ENCODE peak calls at places on chromosome 18, in eight cellular contexts. A, L, R, K, S, Z, G and Y are unnamed samples. For H3K4me1, the result is how much of the 10 kb centered on the place peaks cover.

GRCh38 chr18:702957-703659 is 9.3 kb downstream of the ENOSF1 start:
- DNase-seq in A (peak), L (no peak), R (no peak), K (no peak), S (peak), Z (peak), G (no peak), Y (no peak)

GRCh38 chr18:24989760-24990547 is 362.0 kb downstream of the ZNF521 start:
- DNase-seq in A (no peak), L (no peak), R (no peak), K (no peak), S (no peak), Z (no peak), G (no peak), Y (no peak)

GRCh38 chr18:36372902-36373301 is 75.4 kb downstream of the FHOD3 start:
- DNase-seq in A (peak), L (no peak), R (no peak), K (no peak), S (no peak), Z (no peak), G (no peak), Y (no peak)

GRCh38 chr18:54835944-54836343 is 7.7 kb downstream of the RAB27B start:
- DNase-seq in A (no peak), L (no peak), R (no peak), K (peak), S (no peak), Z (no peak), G (no peak), Y (no peak)

GRCh38 chr18:47912794-47913594 is 17.5 kb downstream of the SMAD2 start:
- DNase-seq in A (no peak), L (no peak), R (peak), K (no peak), S (no peak), Z (no peak), G (no peak), Y (no peak)

GRCh38 chr18:60389314-60389713 is 16.7 kb upstream of the MC4R start:
- DNase-seq in A (no peak), L (no peak), R (no peak), K (no peak), S (no peak), Z (no peak), G (no peak), Y (no peak)

GRCh38 chr18:7562491-7562890 is 4.6 kb upstream of the PTPRM start:
- DNase-seq in A (no peak), L (no peak), R (no peak), K (no peak), S (no peak), Z (no peak), G (no peak), Y (no peak)

GRCh38 chr18:59448546-59448945 is 89.5 kb upstream of the LMAN1 start:
- DNase-seq in A (no peak), L (no peak), R (no peak), K (no peak), S (no peak), Z (no peak), G (no peak), Y (no peak)

GRCh38 chr18:31230495-31230894 is 67.8 kb upstream of the DSC1 start:
- DNase-seq in A (peak), L (no peak), R (no peak), K (no peak), S (no peak), Z (no peak), G (no peak), Y (no peak)

GRCh38 chr18:14941256-14941655 is 193.3 kb downstream of the ANKRD30B start:
- DNase-seq in A (no peak), L (no peak), R (no peak), K (no peak), S (no peak), Z (no peak), G (no peak), Y (no peak)

GRCh38 chr18:60044290-60045006 is 144.7 kb downstream of the PMAIP1 start:
- DNase-seq in A (peak), L (no peak), R (no peak), K (no peak), S (no peak), Z (no peak), G (no peak), Y (no peak)

GRCh38 chr18:25898965-25899364 is 191.4 kb downstream of the SS18 start:
- DNase-seq in A (no peak), L (no peak), R (no peak), K (no peak), S (no peak), Z (no peak), G (no peak), Y (no peak)

GRCh38 chr18:1017679-1018078 is 113.0 kb downstream of the ADCYAP1 start:
- DNase-seq in A (no peak), L (no peak), R (no peak), K (no peak), S (no peak), Z (no peak), G (no peak), Y (no peak)

GRCh38 chr18:36330435-36331049 is 33.0 kb downstream of the FHOD3 start:
- DNase-seq in A (peak), L (no peak), R (no peak), K (no peak), S (no peak), Z (no peak), G (no peak), Y (no peak)

GRCh38 chr18:60534539-60534938 is 162.0 kb upstream of the MC4R start:
- DNase-seq in A (peak), L (no peak), R (no peak), K (no peak), S (no peak), Z (no peak), G (no peak), Y (no peak)

GRCh38 chr18:62982600-62983251 is 267.4 kb downstream of the PHLPP1 start:
- DNase-seq in A (peak), L (peak), R (no peak), K (peak), S (peak), Z (peak), G (no peak), Y (peak)

GRCh38 chr18:8771930-8772329 is 66.6 kb downstream of the MTCL1 start:
- DNase-seq in A (peak), L (no peak), R (no peak), K (no peak), S (no peak), Z (no peak), G (peak), Y (no peak)

GRCh38 chr18:13540783-13541182 is 185.6 kb downstream of the FAM210A start:
- DNase-seq in A (no peak), L (no peak), R (no peak), K (peak), S (peak), Z (no peak), G (no peak), Y (no peak)

GRCh38 chr18:22912835-22913234 is 20.3 kb upstream of the RBBP8 start:
- DNase-seq in A (peak), L (no peak), R (no peak), K (no peak), S (no peak), Z (no peak), G (no peak), Y (no peak)

GRCh38 chr18:32289480-32290075 is 99.7 kb downstream of the MEP1B start:
- DNase-seq in A (peak), L (no peak), R (no peak), K (peak), S (no peak), Z (peak), G (no peak), Y (no peak)

GRCh38 chr18:40346146-40346545 is 1608.9 kb upstream of the PIK3C3 start:
- DNase-seq in A (peak), L (no peak), R (no peak), K (no peak), S (no peak), Z (no peak), G (no peak), Y (no peak)

GRCh38 chr18:32427084-32427933 is 43.4 kb downstream of the GAREM1 start:
- DNase-seq in A (peak), L (no peak), R (no peak), K (no peak), S (no peak), Z (no peak), G (no peak), Y (no peak)

GRCh38 chr18:74375999-74376398 is 60.4 kb downstream of the C18orf63 start:
- DNase-seq in A (no peak), L (no peak), R (no peak), K (no peak), S (no peak), Z (no peak), G (no peak), Y (no peak)
- H3K4me1 ChIP-seq in A (under half), L (under half), R (under half), K (under half), S (half or more), Z (under half), G (under half), Y (under half)

GRCh38 chr18:42745931-42746330 is 369.6 kb downstream of the RIT2 start:
- DNase-seq in A (no peak), L (no peak), R (no peak), K (no peak), S (no peak), Z (no peak), G (no peak), Y (no peak)
- H3K4me1 ChIP-seq in A (under half), L (under half), R (under half), K (under half), S (under half), Z (under half), G (under half), Y (under half)

GRCh38 chr18:46407471-46408166 is 249.4 kb downstream of the LOXHD1 start:
- DNase-seq in A (peak), L (no peak), R (peak), K (no peak), S (no peak), Z (no peak), G (no peak), Y (no peak)
- H3K4me1 ChIP-seq in A (under half), L (under half), R (half or more), K (under half), S (under half), Z (under half), G (under half), Y (under half)

GRCh38 chr18:50281972-50282520 is 723 bp upstream of the MBD1 start:
- DNase-seq in A (no peak), L (no peak), R (no peak), K (no peak), S (no peak), Z (no peak), G (no peak), Y (no peak)
- H3K4me1 ChIP-seq in A (under half), L (half or more), R (under half), K (half or more), S (under half), Z (under half), G (under half), Y (under half)

GRCh38 chr18:3603460-3604259 is 153.7 kb downstream of the TGIF1 start:
- DNase-seq in A (peak), L (peak), R (no peak), K (peak), S (no peak), Z (no peak), G (no peak), Y (no peak)

GRCh38 chr18:3599235-3599634 is 149.3 kb downstream of the TGIF1 start:
- DNase-seq in A (no peak), L (no peak), R (no peak), K (no peak), S (no peak), Z (no peak), G (no peak), Y (no peak)

GRCh38 chr18:3597159-3597977 is 147.4 kb downstream of the TGIF1 start:
- DNase-seq in A (no peak), L (no peak), R (no peak), K (no peak), S (no peak), Z (no peak), G (no peak), Y (no peak)

GRCh38 chr18:3596324-3597158 is 146.6 kb downstream of the TGIF1 start:
- DNase-seq in A (peak), L (peak), R (peak), K (peak), S (peak), Z (peak), G (peak), Y (peak)

GRCh38 chr18:3599861-3600260 is 149.9 kb downstream of the TGIF1 start:
- DNase-seq in A (no peak), L (no peak), R (no peak), K (no peak), S (no peak), Z (no peak), G (no peak), Y (no peak)
- H3K4me1 ChIP-seq in A (under half), L (half or more), R (under half), K (half or more), S (half or more), Z (under half), G (under half), Y (half or more)

GRCh38 chr18:67516432-67517223 is at the start of gene DSEL:
- DNase-seq in A (peak), L (peak), R (peak), K (no peak), S (peak), Z (peak), G (peak), Y (peak)

GRCh38 chr18:67517224-67517765 is 775 bp upstream of the DSEL start:
- DNase-seq in A (no peak), L (no peak), R (peak), K (no peak), S (no peak), Z (peak), G (peak), Y (no peak)

GRCh38 chr18:67514465-67514864 is 2.1 kb downstream of the DSEL start:
- DNase-seq in A (no peak), L (no peak), R (no peak), K (no peak), S (no peak), Z (no peak), G (no peak), Y (no peak)

GRCh38 chr18:67514901-67515540 is 1.5 kb downstream of the DSEL start:
- DNase-seq in A (peak), L (no peak), R (no peak), K (no peak), S (no peak), Z (no peak), G (no peak), Y (no peak)

GRCh38 chr18:67515987-67516431 is 511 bp downstream of the DSEL start:
- DNase-seq in A (peak), L (peak), R (peak), K (no peak), S (peak), Z (peak), G (peak), Y (peak)
- H3K4me1 ChIP-seq in A (under half), L (under half), R (under half), K (under half), S (under half), Z (under half), G (under half), Y (under half)

DNA sequence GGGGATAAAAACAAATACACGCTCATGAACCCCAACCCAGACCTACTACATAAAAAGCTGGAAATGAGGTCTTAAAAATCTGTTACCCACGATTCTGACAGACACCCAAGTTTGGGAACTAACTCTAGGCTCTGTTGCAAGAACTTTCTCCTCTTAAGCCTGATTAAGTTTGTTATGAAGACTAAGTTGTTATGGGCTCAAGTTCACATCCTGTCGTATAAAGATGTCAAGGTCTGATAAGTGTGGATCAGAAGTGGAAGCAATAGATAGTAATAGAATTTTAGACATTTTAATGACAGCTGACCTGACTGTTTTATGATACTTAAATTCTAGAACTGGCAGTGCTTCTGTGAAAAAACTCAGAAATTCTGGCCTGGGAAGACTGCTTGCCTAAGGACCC is 43.2 kb downstream of the LPIN2 start:
- DNase-seq in A (no peak), L (no peak), R (no peak), K (no peak), S (no peak), Z (no peak), G (no peak), Y (no peak)
- H3K4me1 ChIP-seq in A (under half), L (half or more), R (under half), K (under half), S (half or more), Z (under half), G (under half), Y (half or more)